ENCODE peak calls at places on chromosomes 13 and 19, in four cellular contexts. O is MM.1S, Q is fibroblast of lung, G is neural progenitor cell. W is an unnamed sample. For H3K4me1, the result is how much of the 10 kb centered on the place peaks cover.

GRCh38 chr19:10113592-10113963 is 2.1 kb downstream of the P2RY11 start:
- DNase-seq in G (no peak), Q (no peak), O (no peak), W (no peak)

GRCh38 chr13:20137875-20138274 is 23.0 kb downstream of the GJA3 start:
- DNase-seq in O (no peak), Q (no peak), G (no peak), W (no peak)

GRCh38 chr19:15170345-15170744 is 30.4 kb downstream of the NOTCH3 start:
- DNase-seq in G (no peak), Q (no peak), O (no peak), W (no peak)

GRCh38 chr19:33302175-33302973 is at the start of gene CEBPA:
- DNase-seq in Q (peak), O (peak), G (peak), W (peak)

GRCh38 chr19:57978586-57979289 is 4.4 kb upstream of the C19orf18 start:
- DNase-seq in Q (peak), G (no peak), O (no peak), W (no peak)

GRCh38 chr19:958967-959685 is 25.0 kb upstream of the WDR18 start:
- DNase-seq in O (no peak), Q (peak), G (no peak), W (no peak)

GRCh38 chr19:15623711-15624318 is 8.8 kb downstream of the CYP4F8 start:
- DNase-seq in G (no peak), Q (no peak), O (peak), W (peak)

GRCh38 chr13:42760949-42761348 is 20.4 kb upstream of the FAM216B start:
- DNase-seq in G (no peak), Q (peak), O (no peak), W (no peak)

GRCh38 chr19:2992958-2993357 is 15.6 kb downstream of the TLE6 start:
- DNase-seq in Q (no peak), G (peak), O (no peak), W (no peak)

DNA sequence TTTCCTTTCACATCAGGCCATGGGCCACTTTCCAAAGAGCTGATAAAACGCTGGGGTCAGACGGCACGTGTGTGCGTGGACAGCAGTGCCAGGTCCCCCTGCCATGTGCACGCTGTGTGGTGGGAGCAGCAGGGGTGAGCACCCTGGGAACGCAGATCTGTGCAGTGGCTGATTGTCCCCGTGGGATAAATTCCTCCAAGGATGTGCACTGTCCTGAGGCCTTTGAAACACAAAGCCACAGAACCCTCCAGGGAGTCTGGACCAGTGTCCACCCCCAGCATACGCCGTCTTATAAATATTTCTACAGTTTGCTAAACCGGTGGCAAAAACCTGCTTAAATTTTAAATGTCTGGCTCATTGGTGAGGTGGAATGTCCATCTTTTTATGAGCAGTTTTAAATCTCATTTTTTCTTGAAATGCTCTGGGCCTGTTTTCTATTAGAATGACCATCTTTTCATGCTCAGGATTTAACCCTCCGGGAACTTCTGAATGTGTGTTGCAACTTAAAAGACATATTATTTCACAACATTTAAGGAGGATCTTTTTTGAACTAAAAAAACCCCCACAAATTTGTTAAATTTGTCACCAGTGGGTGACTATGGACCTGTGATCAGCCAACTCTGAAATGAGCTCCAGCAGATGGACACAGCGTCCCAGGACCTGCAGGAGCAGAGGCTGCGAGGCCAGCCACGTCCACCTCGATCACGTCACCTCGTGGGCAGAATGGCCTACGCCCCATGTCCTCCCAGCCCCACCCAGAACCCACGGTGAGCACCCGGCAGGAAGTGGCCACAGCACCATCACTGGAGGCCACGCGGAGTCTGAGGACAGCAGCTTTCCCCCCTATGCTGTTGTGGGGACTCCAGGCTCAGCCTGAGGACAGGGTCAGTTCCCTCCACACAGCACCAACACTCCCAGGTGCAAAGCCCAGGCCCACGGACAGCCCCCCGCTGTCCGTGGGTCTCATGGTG is 68.6 kb downstream of the RASA3 start:
- DNase-seq in Q (peak), G (peak), O (peak), W (no peak)
- H3K9ac ChIP-seq in Q (peak), G (no peak), O (peak), W (peak)

DNA sequence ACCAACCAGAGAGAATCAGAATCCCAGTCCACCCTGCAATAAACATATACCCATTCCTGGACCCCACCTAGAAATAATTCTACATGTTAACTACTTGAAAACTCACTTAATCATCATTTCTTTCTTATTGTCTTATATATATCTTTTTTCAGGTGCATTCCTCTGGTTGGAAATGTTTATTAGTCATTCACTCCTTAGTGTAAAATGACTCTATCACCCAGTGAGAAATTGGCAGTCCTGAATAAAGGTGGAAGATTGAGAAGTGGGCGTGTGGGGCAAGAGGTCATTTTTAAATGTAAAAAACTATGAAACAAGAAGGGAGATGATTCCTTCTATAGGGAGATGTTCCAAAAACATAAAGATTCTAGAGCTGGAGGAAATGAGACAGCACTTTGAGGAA is 101.2 kb upstream of the MBNL2 start:
- DNase-seq in O (no peak), G (no peak), Q (no peak), W (no peak)
- H3K4me1 ChIP-seq in O (under half), G (under half), Q (under half), W (under half)

GRCh38 chr19:41325640-41325946 is 15.6 kb downstream of the CCDC97 start:
- DNase-seq in O (no peak), Q (no peak), G (no peak), W (no peak)

GRCh38 chr19:41328157-41328817 is 18.3 kb downstream of the CCDC97 start:
- DNase-seq in G (no peak), Q (peak), O (peak), W (no peak)

GRCh38 chr19:41325947-41326706 is 16.2 kb downstream of the CCDC97 start:
- DNase-seq in O (no peak), Q (peak), G (no peak), W (no peak)

GRCh38 chr19:41327499-41328156 is 17.7 kb downstream of the CCDC97 start:
- DNase-seq in G (no peak), O (peak), Q (peak), W (no peak)

DNA sequence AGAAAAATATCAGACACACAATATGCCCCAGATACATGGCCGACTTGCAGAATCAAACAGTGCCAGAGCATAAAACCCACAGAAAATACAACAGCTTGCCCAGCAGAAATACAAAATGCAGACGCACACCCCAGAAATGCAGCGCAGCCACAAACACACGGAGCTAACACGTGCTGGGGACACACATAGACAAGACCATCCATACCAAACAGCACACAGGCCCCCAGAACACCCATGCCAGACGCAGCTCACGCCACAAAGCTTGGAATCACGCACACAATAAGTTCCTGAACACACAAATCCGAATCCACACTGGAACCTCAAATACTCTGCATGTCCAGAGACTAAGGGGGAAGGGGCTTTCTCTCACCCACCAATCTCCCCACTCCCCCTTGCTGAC is 17.1 kb downstream of the CCDC97 start:
- DNase-seq in O (peak), Q (peak), G (no peak), W (no peak)
- H3K9ac ChIP-seq in O (peak), Q (no peak), G (no peak), W (no peak)

DNA sequence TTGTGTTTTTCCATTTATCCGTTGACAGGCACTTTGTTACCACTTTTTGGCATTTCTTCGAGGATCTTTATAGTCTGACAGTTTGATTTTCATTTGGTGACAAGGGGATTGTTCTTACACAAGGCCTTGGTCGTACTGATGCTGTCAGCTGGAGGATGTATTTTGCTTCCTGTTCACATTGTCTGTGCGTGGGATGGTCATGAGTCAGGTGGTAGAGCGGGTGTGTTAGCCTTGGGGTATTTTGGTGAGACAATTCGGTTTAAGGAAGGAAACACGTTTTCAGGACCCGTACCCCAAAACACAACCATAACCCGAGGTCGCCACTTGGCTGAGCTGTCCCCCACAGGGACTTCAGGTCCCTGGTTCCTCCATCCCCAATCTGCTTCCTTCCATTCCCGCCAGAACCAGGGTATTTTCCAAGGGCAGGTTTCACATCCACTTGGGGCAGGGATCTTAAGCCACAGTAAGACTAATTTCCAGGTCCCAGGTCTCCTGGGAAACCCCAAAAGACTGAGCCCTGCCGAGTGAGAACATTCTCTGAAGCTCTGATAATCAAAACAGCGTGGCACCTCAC is 15.0 kb downstream of the MYO9B start:
- DNase-seq in G (no peak), O (no peak), Q (peak), W (no peak)
- H3K4me1 ChIP-seq in G (under half), O (under half), Q (under half), W (under half)

DNA sequence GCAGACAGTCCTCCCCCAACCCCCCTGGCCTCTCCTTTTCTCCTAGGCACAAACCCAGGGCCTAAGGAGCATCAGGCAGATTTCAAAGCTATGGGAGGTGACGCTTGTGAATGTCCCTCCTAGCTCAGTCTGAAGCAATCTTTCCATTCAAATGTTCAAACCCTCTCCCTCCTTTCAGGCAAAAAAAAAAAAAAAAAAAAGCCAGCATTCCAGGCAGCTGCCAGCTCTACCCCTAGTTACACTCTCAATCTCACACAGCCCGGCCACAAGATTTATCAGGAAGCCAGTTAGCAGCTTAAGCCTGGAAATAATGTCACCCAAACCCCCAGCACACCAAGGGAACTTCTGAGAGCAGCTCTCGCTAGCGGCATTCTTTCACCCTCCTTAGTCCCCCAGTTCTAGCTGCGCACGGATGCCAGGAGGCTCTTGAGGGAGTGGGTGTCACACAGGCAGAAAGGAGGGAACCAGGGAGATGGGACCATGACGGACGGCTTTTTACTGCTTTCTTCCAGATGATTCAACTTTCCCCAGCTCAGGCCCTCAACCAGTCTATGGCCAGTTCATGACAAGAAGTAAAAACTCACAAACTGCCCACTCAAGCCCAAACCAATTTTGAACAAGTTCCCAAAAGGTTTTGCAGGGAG is 6.3 kb downstream of the SH3GL1 start:
- DNase-seq in O (no peak), G (peak), Q (peak), W (peak)
- H3K9ac ChIP-seq in O (no peak), G (no peak), Q (no peak), W (peak)

GRCh38 chr13:40996433-40997095 is 22.6 kb downstream of the ELF1 start:
- DNase-seq in Q (no peak), G (no peak), O (no peak), W (no peak)
- H3K4me1 ChIP-seq in Q (under half), G (under half), O (under half), W (under half)

DNA sequence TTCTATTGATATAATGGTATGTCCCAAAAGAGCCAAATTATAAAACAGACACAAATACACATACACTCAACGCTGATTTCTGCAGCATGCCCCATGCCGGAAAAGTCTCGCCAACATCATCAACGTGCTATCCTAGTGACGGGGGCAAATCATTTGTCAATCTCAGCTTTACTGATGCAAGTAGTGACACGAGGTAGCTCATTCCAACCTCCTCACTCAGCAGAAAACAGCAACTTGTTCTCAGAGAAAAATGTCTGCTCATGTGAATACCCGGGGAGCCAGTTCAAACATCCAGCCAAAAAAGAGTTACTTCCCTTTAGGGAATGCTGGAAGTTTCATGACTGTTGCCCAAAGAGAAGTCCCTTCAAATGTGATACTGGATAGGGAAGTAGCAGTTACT is 46.3 kb downstream of the SOX21 start:
- DNase-seq in O (no peak), G (no peak), Q (no peak), W (no peak)
- H3K9ac ChIP-seq in O (no peak), G (no peak), Q (no peak), W (no peak)